ENCODE peak calls at places on chromosomes 2 and 18, in six cellular contexts. One of them, this sample, is unnamed.

GRCh38 chr18:74310411-74310810 is 5.2 kb upstream of the C18orf63 start:
- DNase-seq in activated naive CD8-positive, alpha-beta T cell treated with anti-CD3 and anti-CD28 coated beads, Interleukin-2, amount 50 U/mL, for 24 hours: no peak
- DNase-seq in AML-193: peak; percentile 48
- DNase-seq in naive thymus-derived CD4-positive, alpha-beta T cell: no peak
- DNase-seq in mucosa of gallbladder: no peak
- DNase-seq in Jurkat, Clone E6-1: peak; percentile 31
- DNase-seq in this sample: no peak

GRCh38 chr2:127664895-127665225 is 10.5 kb downstream of the LIMS2 start:
- DNase-seq in activated naive CD8-positive, alpha-beta T cell treated with anti-CD3 and anti-CD28 coated beads, Interleukin-2, amount 50 U/mL, for 24 hours: no peak
- DNase-seq in AML-193: no peak
- DNase-seq in naive thymus-derived CD4-positive, alpha-beta T cell: no peak
- DNase-seq in mucosa of gallbladder: no peak
- DNase-seq in Jurkat, Clone E6-1: no peak
- DNase-seq in this sample: no peak

GRCh38 chr2:217820904-217821303 is 181.9 kb downstream of the TNS1 start:
- DNase-seq in activated naive CD8-positive, alpha-beta T cell treated with anti-CD3 and anti-CD28 coated beads, Interleukin-2, amount 50 U/mL, for 24 hours: no peak
- DNase-seq in AML-193: no peak
- DNase-seq in naive thymus-derived CD4-positive, alpha-beta T cell: no peak
- DNase-seq in mucosa of gallbladder: no peak
- DNase-seq in Jurkat, Clone E6-1: no peak
- DNase-seq in this sample: no peak

GRCh38 chr18:901769-902168 is 2.9 kb upstream of the ADCYAP1 start:
- DNase-seq in activated naive CD8-positive, alpha-beta T cell treated with anti-CD3 and anti-CD28 coated beads, Interleukin-2, amount 50 U/mL, for 24 hours: no peak
- DNase-seq in AML-193: no peak
- DNase-seq in naive thymus-derived CD4-positive, alpha-beta T cell: no peak
- DNase-seq in mucosa of gallbladder: no peak
- DNase-seq in Jurkat, Clone E6-1: no peak
- DNase-seq in this sample: no peak

GRCh38 chr18:24488824-24489493 is 28.5 kb downstream of the HRH4 start:
- DNase-seq in activated naive CD8-positive, alpha-beta T cell treated with anti-CD3 and anti-CD28 coated beads, Interleukin-2, amount 50 U/mL, for 24 hours: no peak
- DNase-seq in AML-193: peak; percentile 16
- DNase-seq in naive thymus-derived CD4-positive, alpha-beta T cell: no peak
- DNase-seq in mucosa of gallbladder: no peak
- DNase-seq in Jurkat, Clone E6-1: peak; percentile 11
- DNase-seq in this sample: no peak

GRCh38 chr2:218430721-218431120 is 11.8 kb downstream of the VIL1 start:
- DNase-seq in activated naive CD8-positive, alpha-beta T cell treated with anti-CD3 and anti-CD28 coated beads, Interleukin-2, amount 50 U/mL, for 24 hours: no peak
- DNase-seq in AML-193: no peak
- DNase-seq in naive thymus-derived CD4-positive, alpha-beta T cell: no peak
- DNase-seq in mucosa of gallbladder: no peak
- DNase-seq in Jurkat, Clone E6-1: no peak
- DNase-seq in this sample: no peak

GRCh38 chr18:3610818-3611217 is 160.8 kb downstream of the TGIF1 start:
- DNase-seq in activated naive CD8-positive, alpha-beta T cell treated with anti-CD3 and anti-CD28 coated beads, Interleukin-2, amount 50 U/mL, for 24 hours: no peak
- DNase-seq in AML-193: no peak
- DNase-seq in naive thymus-derived CD4-positive, alpha-beta T cell: no peak
- DNase-seq in mucosa of gallbladder: no peak
- DNase-seq in Jurkat, Clone E6-1: no peak
- DNase-seq in this sample: peak; percentile 56

GRCh38 chr2:220837226-220837625 is 734.9 kb downstream of the EPHA4 start:
- DNase-seq in activated naive CD8-positive, alpha-beta T cell treated with anti-CD3 and anti-CD28 coated beads, Interleukin-2, amount 50 U/mL, for 24 hours: no peak
- DNase-seq in AML-193: no peak
- DNase-seq in naive thymus-derived CD4-positive, alpha-beta T cell: no peak
- DNase-seq in mucosa of gallbladder: no peak
- DNase-seq in Jurkat, Clone E6-1: no peak
- DNase-seq in this sample: no peak

GRCh38 chr18:48663931-48664847 is 125.4 kb downstream of the CTIF start:
- DNase-seq in activated naive CD8-positive, alpha-beta T cell treated with anti-CD3 and anti-CD28 coated beads, Interleukin-2, amount 50 U/mL, for 24 hours: peak; percentile 66
- DNase-seq in AML-193: no peak
- DNase-seq in naive thymus-derived CD4-positive, alpha-beta T cell: no peak
- DNase-seq in mucosa of gallbladder: peak; percentile 63
- DNase-seq in Jurkat, Clone E6-1: no peak
- DNase-seq in this sample: peak; percentile 77

GRCh38 chr2:188629890-188630483 is 338.3 kb downstream of the GULP1 start:
- DNase-seq in activated naive CD8-positive, alpha-beta T cell treated with anti-CD3 and anti-CD28 coated beads, Interleukin-2, amount 50 U/mL, for 24 hours: no peak
- DNase-seq in AML-193: no peak
- DNase-seq in naive thymus-derived CD4-positive, alpha-beta T cell: no peak
- DNase-seq in mucosa of gallbladder: no peak
- DNase-seq in Jurkat, Clone E6-1: no peak
- DNase-seq in this sample: no peak

GRCh38 chr2:43149482-43150107 is 76.8 kb downstream of the ZFP36L2 start:
- DNase-seq in activated naive CD8-positive, alpha-beta T cell treated with anti-CD3 and anti-CD28 coated beads, Interleukin-2, amount 50 U/mL, for 24 hours: peak; percentile 68
- DNase-seq in AML-193: no peak
- DNase-seq in naive thymus-derived CD4-positive, alpha-beta T cell: no peak
- DNase-seq in mucosa of gallbladder: no peak
- DNase-seq in Jurkat, Clone E6-1: no peak
- DNase-seq in this sample: peak; percentile 86

GRCh38 chr2:16870677-16871076 is 205.0 kb upstream of the CYRIA start:
- DNase-seq in activated naive CD8-positive, alpha-beta T cell treated with anti-CD3 and anti-CD28 coated beads, Interleukin-2, amount 50 U/mL, for 24 hours: no peak
- DNase-seq in AML-193: no peak
- DNase-seq in naive thymus-derived CD4-positive, alpha-beta T cell: no peak
- DNase-seq in mucosa of gallbladder: no peak
- DNase-seq in Jurkat, Clone E6-1: no peak
- DNase-seq in this sample: no peak

GRCh38 chr2:170887496-170888265 is 41.4 kb upstream of the GORASP2 start:
- DNase-seq in activated naive CD8-positive, alpha-beta T cell treated with anti-CD3 and anti-CD28 coated beads, Interleukin-2, amount 50 U/mL, for 24 hours: no peak
- DNase-seq in AML-193: no peak
- DNase-seq in naive thymus-derived CD4-positive, alpha-beta T cell: no peak
- DNase-seq in mucosa of gallbladder: no peak
- DNase-seq in Jurkat, Clone E6-1: no peak
- DNase-seq in this sample: no peak

GRCh38 chr2:120318626-120319025 is 27.3 kb upstream of the INHBB start:
- DNase-seq in activated naive CD8-positive, alpha-beta T cell treated with anti-CD3 and anti-CD28 coated beads, Interleukin-2, amount 50 U/mL, for 24 hours: no peak
- DNase-seq in AML-193: no peak
- DNase-seq in naive thymus-derived CD4-positive, alpha-beta T cell: no peak
- DNase-seq in mucosa of gallbladder: no peak
- DNase-seq in Jurkat, Clone E6-1: no peak
- DNase-seq in this sample: no peak

GRCh38 chr18:72672364-72673151 is 128.4 kb upstream of the CBLN2 start:
- DNase-seq in activated naive CD8-positive, alpha-beta T cell treated with anti-CD3 and anti-CD28 coated beads, Interleukin-2, amount 50 U/mL, for 24 hours: peak; percentile 4
- DNase-seq in AML-193: peak; percentile 29
- DNase-seq in naive thymus-derived CD4-positive, alpha-beta T cell: no peak
- DNase-seq in mucosa of gallbladder: no peak
- DNase-seq in Jurkat, Clone E6-1: peak; percentile 43
- DNase-seq in this sample: peak; percentile 22

GRCh38 chr2:42298132-42298531 is 62.9 kb downstream of the COX7A2L start:
- DNase-seq in activated naive CD8-positive, alpha-beta T cell treated with anti-CD3 and anti-CD28 coated beads, Interleukin-2, amount 50 U/mL, for 24 hours: no peak
- DNase-seq in AML-193: no peak
- DNase-seq in naive thymus-derived CD4-positive, alpha-beta T cell: no peak
- DNase-seq in mucosa of gallbladder: no peak
- DNase-seq in Jurkat, Clone E6-1: no peak
- DNase-seq in this sample: no peak

GRCh38 chr2:239306274-239307220 is 94.3 kb downstream of the HDAC4 start:
- DNase-seq in activated naive CD8-positive, alpha-beta T cell treated with anti-CD3 and anti-CD28 coated beads, Interleukin-2, amount 50 U/mL, for 24 hours: no peak
- DNase-seq in AML-193: no peak
- DNase-seq in naive thymus-derived CD4-positive, alpha-beta T cell: no peak
- DNase-seq in mucosa of gallbladder: no peak
- DNase-seq in Jurkat, Clone E6-1: no peak
- DNase-seq in this sample: no peak

GRCh38 chr2:105775809-105776559 is 31.3 kb downstream of the NCK2 start:
- DNase-seq in activated naive CD8-positive, alpha-beta T cell treated with anti-CD3 and anti-CD28 coated beads, Interleukin-2, amount 50 U/mL, for 24 hours: peak; percentile 57
- DNase-seq in AML-193: no peak
- DNase-seq in naive thymus-derived CD4-positive, alpha-beta T cell: peak; percentile 36
- DNase-seq in mucosa of gallbladder: no peak
- DNase-seq in Jurkat, Clone E6-1: peak; percentile 66
- DNase-seq in this sample: peak; percentile 61

GRCh38 chr18:4068552-4069158 is 386.5 kb downstream of the DLGAP1 start:
- DNase-seq in activated naive CD8-positive, alpha-beta T cell treated with anti-CD3 and anti-CD28 coated beads, Interleukin-2, amount 50 U/mL, for 24 hours: peak; percentile 31
- DNase-seq in AML-193: peak; percentile 34
- DNase-seq in naive thymus-derived CD4-positive, alpha-beta T cell: no peak
- DNase-seq in mucosa of gallbladder: peak; percentile 48
- DNase-seq in Jurkat, Clone E6-1: peak; percentile 42
- DNase-seq in this sample: peak; percentile 49

GRCh38 chr2:69945447-69945846 is 16.0 kb downstream of the ASPRV1 start:
- DNase-seq in activated naive CD8-positive, alpha-beta T cell treated with anti-CD3 and anti-CD28 coated beads, Interleukin-2, amount 50 U/mL, for 24 hours: no peak
- DNase-seq in AML-193: peak; percentile 45
- DNase-seq in naive thymus-derived CD4-positive, alpha-beta T cell: no peak
- DNase-seq in mucosa of gallbladder: no peak
- DNase-seq in Jurkat, Clone E6-1: no peak
- DNase-seq in this sample: peak; percentile 21

GRCh38 chr2:145186303-145186702 is 666.4 kb upstream of the ZEB2 start:
- DNase-seq in activated naive CD8-positive, alpha-beta T cell treated with anti-CD3 and anti-CD28 coated beads, Interleukin-2, amount 50 U/mL, for 24 hours: no peak
- DNase-seq in AML-193: no peak
- DNase-seq in naive thymus-derived CD4-positive, alpha-beta T cell: no peak
- DNase-seq in mucosa of gallbladder: no peak
- DNase-seq in Jurkat, Clone E6-1: no peak
- DNase-seq in this sample: no peak

GRCh38 chr2:166451451-166451850 is 42.6 kb downstream of the SCN7A start:
- DNase-seq in activated naive CD8-positive, alpha-beta T cell treated with anti-CD3 and anti-CD28 coated beads, Interleukin-2, amount 50 U/mL, for 24 hours: no peak
- DNase-seq in AML-193: no peak
- DNase-seq in naive thymus-derived CD4-positive, alpha-beta T cell: no peak
- DNase-seq in mucosa of gallbladder: no peak
- DNase-seq in Jurkat, Clone E6-1: no peak
- DNase-seq in this sample: no peak

GRCh38 chr2:137842952-137843351 is 121.3 kb upstream of the HNMT start:
- DNase-seq in activated naive CD8-positive, alpha-beta T cell treated with anti-CD3 and anti-CD28 coated beads, Interleukin-2, amount 50 U/mL, for 24 hours: no peak
- DNase-seq in AML-193: no peak
- DNase-seq in naive thymus-derived CD4-positive, alpha-beta T cell: no peak
- DNase-seq in mucosa of gallbladder: no peak
- DNase-seq in Jurkat, Clone E6-1: no peak
- DNase-seq in this sample: no peak

GRCh38 chr18:6821346-6821745 is 91.8 kb downstream of the ARHGAP28 start:
- DNase-seq in activated naive CD8-positive, alpha-beta T cell treated with anti-CD3 and anti-CD28 coated beads, Interleukin-2, amount 50 U/mL, for 24 hours: no peak
- DNase-seq in AML-193: no peak
- DNase-seq in naive thymus-derived CD4-positive, alpha-beta T cell: no peak
- DNase-seq in mucosa of gallbladder: no peak
- DNase-seq in Jurkat, Clone E6-1: no peak
- DNase-seq in this sample: no peak

GRCh38 chr2:189580267-189580661 is 322 bp downstream of the SLC40A1 start:
- DNase-seq in activated naive CD8-positive, alpha-beta T cell treated with anti-CD3 and anti-CD28 coated beads, Interleukin-2, amount 50 U/mL, for 24 hours: peak; percentile 22
- DNase-seq in AML-193: peak; percentile 41
- DNase-seq in naive thymus-derived CD4-positive, alpha-beta T cell: peak; percentile 27
- DNase-seq in mucosa of gallbladder: peak; percentile 16
- DNase-seq in Jurkat, Clone E6-1: peak; percentile 76
- DNase-seq in this sample: peak; percentile 50

GRCh38 chr2:216142540-216142939 is 33.4 kb downstream of the XRCC5 start:
- DNase-seq in activated naive CD8-positive, alpha-beta T cell treated with anti-CD3 and anti-CD28 coated beads, Interleukin-2, amount 50 U/mL, for 24 hours: no peak
- DNase-seq in AML-193: no peak
- DNase-seq in naive thymus-derived CD4-positive, alpha-beta T cell: no peak
- DNase-seq in mucosa of gallbladder: no peak
- DNase-seq in Jurkat, Clone E6-1: peak; percentile 58
- DNase-seq in this sample: peak; percentile 44

GRCh38 chr2:79223539-79223938 is 64.0 kb upstream of the REG3A start:
- DNase-seq in activated naive CD8-positive, alpha-beta T cell treated with anti-CD3 and anti-CD28 coated beads, Interleukin-2, amount 50 U/mL, for 24 hours: no peak
- DNase-seq in AML-193: no peak
- DNase-seq in naive thymus-derived CD4-positive, alpha-beta T cell: no peak
- DNase-seq in mucosa of gallbladder: no peak
- DNase-seq in Jurkat, Clone E6-1: no peak
- DNase-seq in this sample: no peak

GRCh38 chr18:35572644-35573043 is 8.9 kb upstream of the GALNT1 start:
- DNase-seq in activated naive CD8-positive, alpha-beta T cell treated with anti-CD3 and anti-CD28 coated beads, Interleukin-2, amount 50 U/mL, for 24 hours: no peak
- DNase-seq in AML-193: no peak
- DNase-seq in naive thymus-derived CD4-positive, alpha-beta T cell: no peak
- DNase-seq in mucosa of gallbladder: no peak
- DNase-seq in Jurkat, Clone E6-1: no peak
- DNase-seq in this sample: no peak

This sample was measured in activated CD4-positive, alpha-beta T cell treated with anti-CD3 and anti-CD28 coated beads for 36 hours.